ENCODE peak calls at places on chromosomes 13 and 19, in ten cellular contexts. P is ovary; B is CD8-positive, alpha-beta T cell; R is Peyer's patch; I is endodermal cell; N is ascending aorta; L is BJ; Y is brain microvascular endothelial cell; Z is cardiac muscle cell; X is foreskin fibroblast. V is an unnamed sample.

GRCh38 chr13:91510058-91510457 is 111.6 kb downstream of the GPC5 start:
- DNase-seq in P (no peak), B (no peak), R (no peak), I (no peak), N (no peak), L (no peak), Y (no peak), Z (no peak), X (no peak), V (no peak)

GRCh38 chr13:112782433-112783010 is 92.7 kb downstream of the ATP11A start:
- DNase-seq in P (no peak), B (no peak), R (no peak), I (no peak), N (no peak), L (no peak), Y (no peak), Z (no peak), X (no peak), V (no peak)

GRCh38 chr19:42272989-42273406 is 3.9 kb downstream of the CIC start:
- DNase-seq in P (no peak), B (no peak), R (no peak), I (no peak), N (no peak), L (no peak), Y (no peak), Z (no peak), X (no peak), V (no peak)

GRCh38 chr13:114106991-114107685 is 25.3 kb downstream of the RASA3 start:
- DNase-seq in P (peak), B (no peak), R (peak), I (peak), N (no peak), L (no peak), Y (no peak), Z (no peak), X (no peak), V (no peak)

GRCh38 chr19:5665781-5666513 is 14.4 kb downstream of the MICOS13 start:
- DNase-seq in P (no peak), B (no peak), R (no peak), I (no peak), N (no peak), L (no peak), Y (peak), Z (no peak), X (peak), V (no peak)

GRCh38 chr19:10855879-10856522 is 7.8 kb downstream of the C19orf38 start:
- DNase-seq in P (no peak), B (peak), R (no peak), I (peak), N (no peak), L (no peak), Y (no peak), Z (peak), X (no peak), V (peak)

GRCh38 chr19:45130888-45131615 is 29.7 kb downstream of the NKPD1 start:
- DNase-seq in P (no peak), B (no peak), R (no peak), I (no peak), N (no peak), L (no peak), Y (no peak), Z (no peak), X (no peak), V (peak)

GRCh38 chr19:38695832-38696732 is 48.2 kb downstream of the CAPN12 start:
- DNase-seq in P (no peak), B (no peak), R (no peak), I (no peak), N (no peak), L (no peak), Y (no peak), Z (no peak), X (no peak), V (no peak)

GRCh38 chr13:110507678-110508381 is 53.7 kb downstream of the RAB20 start:
- DNase-seq in P (no peak), B (no peak), R (peak), I (no peak), N (no peak), L (no peak), Y (no peak), Z (no peak), X (no peak), V (no peak)
- TF ChIP-seq CTCF in P (no peak), B (no peak), R (peak), I (peak), N (peak), L (no peak), Y (peak), Z (peak), X (no peak), V (no peak)

GRCh38 chr19:47369923-47370625 is 21.0 kb downstream of the DHX34 start:
- DNase-seq in P (no peak), B (no peak), R (no peak), I (no peak), N (no peak), L (no peak), Y (peak), Z (no peak), X (peak), V (no peak)
- TF ChIP-seq CTCF in P (no peak), B (no peak), R (no peak), I (no peak), N (no peak), L (no peak), Y (no peak), Z (no peak), X (no peak), V (no peak)

DNA sequence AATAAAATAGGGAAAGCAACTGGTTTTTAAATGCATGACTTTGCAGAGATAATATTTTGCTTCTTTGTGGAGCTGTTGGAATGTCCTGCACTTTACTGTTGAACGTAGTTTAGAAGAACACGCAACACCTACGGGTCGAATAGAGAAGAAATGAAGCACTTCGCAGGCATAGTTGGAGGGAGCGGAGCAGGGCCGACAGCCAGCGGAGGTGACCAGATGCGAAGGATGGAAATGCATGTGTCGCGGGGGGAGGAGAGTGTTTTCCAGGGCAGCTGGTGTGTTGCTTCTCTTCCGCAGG is 846 bp downstream of the CEBPG start:
- DNase-seq in P (no peak), B (no peak), R (no peak), I (no peak), N (no peak), L (no peak), Y (no peak), Z (peak), X (no peak), V (no peak)
- TF ChIP-seq CTCF in P (no peak), B (no peak), R (no peak), I (peak), N (no peak), L (no peak), Y (no peak), Z (no peak), X (no peak), V (no peak)

DNA sequence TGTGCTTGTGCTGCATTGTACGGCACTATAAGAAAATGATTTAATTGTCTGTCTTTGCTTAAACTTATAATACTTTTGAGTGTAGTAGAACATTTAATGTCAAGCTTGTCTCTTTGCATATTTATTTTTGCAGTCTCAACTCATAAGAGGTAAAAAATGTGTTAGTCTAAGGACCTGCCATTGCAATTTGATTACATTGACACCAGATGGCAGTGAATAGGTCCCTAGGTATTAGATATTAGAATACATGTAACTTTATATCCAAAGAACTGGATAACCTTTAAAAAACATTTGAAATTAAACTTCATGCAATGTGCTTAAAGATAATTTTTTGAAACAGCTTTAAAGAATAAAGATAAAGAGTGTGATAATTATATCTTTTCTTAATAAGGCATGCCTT is 1421.3 kb downstream of the OLFM4 start:
- DNase-seq in P (no peak), B (no peak), R (no peak), I (no peak), N (no peak), L (no peak), Y (no peak), Z (no peak), X (no peak), V (no peak)
- TF ChIP-seq CTCF in P (no peak), B (no peak), R (no peak), I (peak), N (no peak), L (no peak), Y (no peak), Z (no peak), X (no peak), V (peak)

V was measured in nephron progenitor cell.